ENCODE peak calls at places on chromosomes 2 and 18, in four cellular contexts. One of them, this sample, is unnamed.

GRCh38 chr18:58221060-58221725 is 177.2 kb downstream of the NEDD4L start:
- DNase-seq in breast epithelium: peak
- DNase-seq in PC-9: peak
- DNase-seq in PC-3: peak
- DNase-seq in this sample: no peak

GRCh38 chr2:11753886-11754704 is 7.7 kb downstream of the LPIN1 start:
- DNase-seq in breast epithelium: no peak
- DNase-seq in PC-9: peak
- DNase-seq in PC-3: peak
- DNase-seq in this sample: no peak

GRCh38 chr2:26650713-26651457 is 9.7 kb upstream of the CIB4 start:
- DNase-seq in breast epithelium: peak
- DNase-seq in PC-9: no peak
- DNase-seq in PC-3: no peak
- DNase-seq in this sample: no peak

GRCh38 chr2:101038455-101039255 is 36.6 kb downstream of the RPL31 start:
- DNase-seq in breast epithelium: no peak
- DNase-seq in PC-9: peak
- DNase-seq in PC-3: peak
- DNase-seq in this sample: no peak

GRCh38 chr18:13551841-13552733 is 174.3 kb downstream of the FAM210A start:
- DNase-seq in breast epithelium: no peak
- DNase-seq in PC-9: no peak
- DNase-seq in PC-3: no peak
- DNase-seq in this sample: no peak

GRCh38 chr2:236512902-236513433 is 56.7 kb upstream of the ACKR3 start:
- DNase-seq in breast epithelium: no peak
- DNase-seq in PC-9: peak
- DNase-seq in PC-3: peak
- DNase-seq in this sample: peak

GRCh38 chr18:24605454-24605853 is 145.0 kb downstream of the HRH4 start:
- DNase-seq in breast epithelium: no peak
- DNase-seq in PC-9: no peak
- DNase-seq in PC-3: no peak
- DNase-seq in this sample: no peak

GRCh38 chr2:3040066-3040428 is 337.6 kb downstream of the EIPR1 start:
- DNase-seq in breast epithelium: no peak
- DNase-seq in PC-9: no peak
- DNase-seq in PC-3: no peak
- DNase-seq in this sample: no peak

GRCh38 chr2:85324639-85325465 is 2.9 kb downstream of the TGOLN2 start:
- DNase-seq in breast epithelium: no peak
- DNase-seq in PC-9: no peak
- DNase-seq in PC-3: no peak
- DNase-seq in this sample: no peak

GRCh38 chr2:150152240-150152639 is 335.2 kb downstream of the RND3 start:
- DNase-seq in breast epithelium: no peak
- DNase-seq in PC-9: no peak
- DNase-seq in PC-3: no peak
- DNase-seq in this sample: no peak

GRCh38 chr2:15939854-15940660 is at the start of gene MYCN:
- DNase-seq in breast epithelium: peak
- DNase-seq in PC-9: no peak
- DNase-seq in PC-3: no peak
- DNase-seq in this sample: no peak

GRCh38 chr2:190408538-190409271 is 550 bp downstream of the MFSD6 start:
- DNase-seq in breast epithelium: peak
- DNase-seq in PC-9: peak
- DNase-seq in PC-3: peak
- DNase-seq in this sample: peak

GRCh38 chr2:132804045-132804444 is 134.0 kb upstream of the LYPD1 start:
- DNase-seq in breast epithelium: no peak
- DNase-seq in PC-9: no peak
- DNase-seq in PC-3: peak
- DNase-seq in this sample: no peak

GRCh38 chr2:170238776-170239175 is 60.8 kb downstream of the MYO3B start:
- DNase-seq in breast epithelium: no peak
- DNase-seq in PC-9: no peak
- DNase-seq in PC-3: peak
- DNase-seq in this sample: no peak

GRCh38 chr2:64325852-64326577 is 127.9 kb upstream of the LGALSL start:
- DNase-seq in breast epithelium: no peak
- DNase-seq in PC-9: no peak
- DNase-seq in PC-3: no peak
- DNase-seq in this sample: no peak

GRCh38 chr2:70655786-70656185 is 102.2 kb upstream of the TGFA start:
- DNase-seq in breast epithelium: no peak
- DNase-seq in PC-9: no peak
- DNase-seq in PC-3: no peak
- DNase-seq in this sample: peak

GRCh38 chr18:79374408-79375171 is 21.1 kb upstream of the NFATC1 start:
- DNase-seq in breast epithelium: no peak
- DNase-seq in PC-9: no peak
- DNase-seq in PC-3: no peak
- DNase-seq in this sample: no peak

GRCh38 chr18:24271381-24272331 is 126.0 kb downstream of the OSBPL1A start:
- DNase-seq in breast epithelium: peak
- DNase-seq in PC-9: peak
- DNase-seq in PC-3: peak
- DNase-seq in this sample: peak

GRCh38 chr2:33804155-33804554 is 205.1 kb upstream of the FAM98A start:
- DNase-seq in breast epithelium: no peak
- DNase-seq in PC-9: no peak
- DNase-seq in PC-3: no peak
- DNase-seq in this sample: no peak

GRCh38 chr2:229408356-229408755 is 137.3 kb upstream of the PID1 start:
- DNase-seq in breast epithelium: no peak
- DNase-seq in PC-9: peak
- DNase-seq in PC-3: peak
- DNase-seq in this sample: peak

GRCh38 chr2:28707592-28707991 is 44.0 kb upstream of the PPP1CB start:
- DNase-seq in breast epithelium: no peak
- DNase-seq in PC-9: no peak
- DNase-seq in PC-3: no peak
- DNase-seq in this sample: no peak

GRCh38 chr2:177812713-177813396 is 259.7 kb downstream of the PDE11A start:
- DNase-seq in breast epithelium: no peak
- DNase-seq in PC-9: no peak
- DNase-seq in PC-3: peak
- DNase-seq in this sample: no peak

DNA sequence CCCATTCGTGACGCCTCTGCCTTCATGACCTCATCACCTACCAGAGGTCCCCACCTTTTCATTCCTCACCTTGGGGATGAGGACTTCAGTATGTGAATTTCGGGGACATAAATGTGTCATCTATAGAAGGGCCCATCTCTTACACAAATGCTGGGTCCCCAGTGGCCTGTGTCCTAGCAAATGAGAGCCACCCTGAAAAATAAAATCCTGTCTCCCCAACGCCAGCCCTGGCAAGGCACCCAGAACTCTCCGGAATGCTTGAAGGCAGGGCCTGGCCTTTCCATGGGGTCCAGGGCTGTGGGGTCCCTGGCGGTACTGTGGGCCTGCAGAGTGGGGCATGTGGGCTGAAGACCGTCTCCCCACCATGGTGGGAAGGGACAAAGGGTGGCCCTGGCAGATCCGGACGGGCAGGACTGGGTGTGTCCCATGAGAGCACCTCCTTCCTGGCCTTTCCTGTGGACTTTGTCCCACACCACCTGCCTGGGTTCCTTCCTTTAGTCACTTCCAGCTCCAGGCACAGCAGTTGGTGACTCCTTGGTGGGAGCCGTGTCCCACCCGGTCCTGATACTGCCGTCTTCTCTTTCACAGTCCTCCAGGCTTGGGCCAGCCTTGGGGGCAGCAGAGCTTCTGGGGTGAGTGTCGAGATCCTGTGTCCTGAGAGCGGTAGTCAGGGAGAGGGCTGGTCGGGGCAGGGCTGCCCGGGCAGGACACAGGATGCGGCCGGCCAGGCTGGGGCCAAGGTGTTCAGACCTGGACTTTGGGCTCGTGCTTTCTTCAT is 18.6 kb downstream of the CAPN10 start:
- DNase-seq in breast epithelium: no peak
- DNase-seq in PC-9: no peak
- DNase-seq in PC-3: no peak
- DNase-seq in this sample: peak
- H3K4me3 ChIP-seq in breast epithelium: no peak
- H3K4me3 ChIP-seq in PC-9: no peak
- H3K4me3 ChIP-seq in PC-3: no peak
- H3K4me3 ChIP-seq in this sample: no peak

DNA sequence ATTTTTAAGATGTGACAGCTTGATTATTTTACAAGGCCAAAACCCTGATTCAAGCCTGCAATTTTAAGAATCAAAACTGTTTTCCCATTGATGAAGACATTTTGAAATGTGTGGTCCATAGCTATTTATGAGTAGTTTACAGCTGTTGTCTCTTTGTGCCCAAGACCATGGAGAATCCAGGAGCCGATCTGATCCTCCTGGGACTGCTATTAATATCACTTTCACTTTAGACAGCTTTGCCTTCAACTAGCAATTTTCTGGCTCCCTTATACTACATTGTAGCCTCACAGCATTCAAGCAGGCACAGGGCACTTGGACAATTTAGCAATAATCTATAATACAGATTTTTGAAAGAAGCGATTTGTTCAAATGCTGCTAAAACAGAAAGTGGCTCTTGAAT is 172.9 kb downstream of the SLC8A1 start:
- DNase-seq in breast epithelium: no peak
- DNase-seq in PC-9: no peak
- DNase-seq in PC-3: no peak
- DNase-seq in this sample: no peak
- H3K4me3 ChIP-seq in breast epithelium: no peak
- H3K4me3 ChIP-seq in PC-9: no peak
- H3K4me3 ChIP-seq in PC-3: no peak
- H3K4me3 ChIP-seq in this sample: peak

GRCh38 chr2:66445076-66445724 is 10.3 kb downstream of the MEIS1 start:
- DNase-seq in breast epithelium: no peak
- DNase-seq in PC-9: no peak
- DNase-seq in PC-3: no peak
- DNase-seq in this sample: peak

GRCh38 chr2:66443977-66444855 is 9.3 kb downstream of the MEIS1 start:
- DNase-seq in breast epithelium: no peak
- DNase-seq in PC-9: no peak
- DNase-seq in PC-3: no peak
- DNase-seq in this sample: peak

GRCh38 chr2:66446924-66447323 is 12.0 kb downstream of the MEIS1 start:
- DNase-seq in breast epithelium: no peak
- DNase-seq in PC-9: no peak
- DNase-seq in PC-3: no peak
- DNase-seq in this sample: no peak

GRCh38 chr2:66446178-66446860 is 11.4 kb downstream of the MEIS1 start:
- DNase-seq in breast epithelium: no peak
- DNase-seq in PC-9: no peak
- DNase-seq in PC-3: no peak
- DNase-seq in this sample: peak

GRCh38 chr2:66445781-66446177 is 10.9 kb downstream of the MEIS1 start:
- DNase-seq in breast epithelium: no peak
- DNase-seq in PC-9: no peak
- DNase-seq in PC-3: no peak
- DNase-seq in this sample: peak
- H3K4me3 ChIP-seq in breast epithelium: peak
- H3K4me3 ChIP-seq in PC-9: no peak
- H3K4me3 ChIP-seq in PC-3: no peak
- H3K4me3 ChIP-seq in this sample: peak

GRCh38 chr2:197894751-197895274 is 90.4 kb downstream of the PLCL1 start:
- DNase-seq in breast epithelium: no peak
- DNase-seq in PC-9: no peak
- DNase-seq in PC-3: no peak
- DNase-seq in this sample: no peak

GRCh38 chr2:197891897-197892442 is 87.6 kb downstream of the PLCL1 start:
- DNase-seq in breast epithelium: no peak
- DNase-seq in PC-9: no peak
- DNase-seq in PC-3: no peak
- DNase-seq in this sample: no peak

GRCh38 chr2:197897944-197898678 is 93.7 kb downstream of the PLCL1 start:
- DNase-seq in breast epithelium: no peak
- DNase-seq in PC-9: no peak
- DNase-seq in PC-3: no peak
- DNase-seq in this sample: no peak

GRCh38 chr2:197890160-197890559 is 85.8 kb downstream of the PLCL1 start:
- DNase-seq in breast epithelium: no peak
- DNase-seq in PC-9: no peak
- DNase-seq in PC-3: no peak
- DNase-seq in this sample: no peak

DNA sequence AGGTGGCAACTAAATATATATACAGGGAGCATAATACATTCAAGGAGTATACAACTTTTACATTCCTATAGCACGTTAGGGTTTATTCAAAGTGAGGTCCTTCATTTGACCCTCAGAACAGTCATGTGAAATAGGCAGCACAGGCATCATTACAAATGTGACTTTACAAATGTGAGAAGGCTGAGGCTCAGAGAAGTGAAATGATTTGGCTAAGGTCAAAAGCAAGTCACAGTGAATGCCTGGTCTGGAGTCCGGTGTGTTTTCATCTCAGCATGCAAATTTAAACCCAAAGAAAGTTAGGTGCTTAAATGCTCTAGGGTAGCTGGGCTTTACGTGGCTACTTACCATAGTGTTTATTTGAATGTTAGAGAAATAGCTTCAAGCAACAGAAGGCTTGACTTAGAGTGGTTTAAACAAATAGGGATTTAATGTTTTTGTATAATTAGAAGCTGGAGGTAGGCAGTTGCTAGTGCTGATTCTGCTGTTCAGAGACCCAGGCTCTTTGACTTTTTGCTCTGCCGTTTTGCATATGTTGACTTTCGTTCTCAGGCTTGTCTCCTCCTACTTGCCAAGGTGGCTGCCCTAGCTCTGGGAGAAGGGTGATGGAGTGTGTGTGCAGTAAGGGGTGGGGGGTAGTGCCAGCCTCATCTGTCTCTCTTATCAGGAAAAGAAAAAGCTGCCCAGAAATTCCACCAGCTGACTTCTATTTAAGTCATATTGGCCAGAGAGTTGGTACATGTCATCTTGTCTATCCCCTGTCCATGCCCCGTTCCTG is 89.2 kb downstream of the PLCL1 start:
- DNase-seq in breast epithelium: no peak
- DNase-seq in PC-9: no peak
- DNase-seq in PC-3: no peak
- DNase-seq in this sample: no peak
- H3K4me3 ChIP-seq in breast epithelium: no peak
- H3K4me3 ChIP-seq in PC-9: no peak
- H3K4me3 ChIP-seq in PC-3: no peak
- H3K4me3 ChIP-seq in this sample: no peak

DNA sequence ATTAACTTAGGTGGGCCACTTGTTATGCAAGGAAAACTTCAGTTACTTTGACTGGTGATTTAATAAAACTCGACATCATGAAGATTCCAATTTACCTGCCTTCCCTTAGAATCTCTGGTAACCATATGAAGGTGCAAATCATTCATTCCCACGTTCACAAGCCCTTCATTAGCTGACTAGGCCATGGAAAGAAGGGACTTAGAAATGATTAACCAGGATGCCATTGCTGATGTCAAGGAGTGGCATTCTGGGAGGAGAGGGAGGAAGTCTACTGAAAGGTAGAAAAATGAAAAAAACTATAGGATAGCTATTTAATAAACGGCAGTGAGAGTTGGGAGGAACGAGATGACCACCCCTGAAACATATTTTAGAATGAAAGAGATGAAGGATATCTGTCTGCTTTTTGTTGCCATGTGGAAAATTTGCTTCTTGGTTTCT is 1.4 kb downstream of the ATIC start:
- DNase-seq in breast epithelium: no peak
- DNase-seq in PC-9: no peak
- DNase-seq in PC-3: no peak
- DNase-seq in this sample: no peak
- H3K4me3 ChIP-seq in breast epithelium: no peak
- H3K4me3 ChIP-seq in PC-9: peak
- H3K4me3 ChIP-seq in PC-3: peak
- H3K4me3 ChIP-seq in this sample: no peak

This sample was measured in aorta.